ENCODE peak calls at places on chromosomes 7 and 10, in four cellular contexts. I is activated CD4-positive, CD25-positive, alpha-beta regulatory T cell; S is Calu3; R is right atrium auricular region. K is an unnamed sample.

GRCh38 chr10:70657036-70657435 is 15.3 kb upstream of the ADAMTS14 start:
- DNase-seq in R (no peak), S (no peak), I (no peak), K (peak; percentile 3)

GRCh38 chr10:102009801-102010425 is 46.1 kb downstream of the ARMH3 start:
- DNase-seq in I (no peak), R (peak; percentile 63), S (peak; percentile 45), K (no peak)

GRCh38 chr7:23759556-23760391 is 49.8 kb downstream of the STK31 start:
- DNase-seq in S (peak; percentile 56), I (no peak), R (no peak), K (no peak)

GRCh38 chr7:142685877-142686508 is 63.3 kb upstream of the PRSS1 start:
- DNase-seq in I (no peak), R (no peak), S (no peak), K (no peak)

GRCh38 chr10:78184851-78185692 is 151.4 kb downstream of the RPS24 start:
- DNase-seq in I (no peak), R (no peak), S (no peak), K (no peak)

GRCh38 chr10:43237128-43237527 is 29.7 kb downstream of the RASGEF1A start:
- DNase-seq in S (no peak), I (no peak), R (no peak), K (no peak)

GRCh38 chr10:15482168-15482567 is 111.1 kb upstream of the FAM171A1 start:
- DNase-seq in S (no peak), R (no peak), I (no peak), K (no peak)

GRCh38 chr10:102675887-102676616 is 31.8 kb downstream of the TRIM8 start:
- DNase-seq in R (no peak), I (no peak), S (no peak), K (no peak)

GRCh38 chr7:141381794-141382453 is 169.3 kb upstream of the AGK start:
- DNase-seq in S (no peak), R (no peak), I (no peak), K (no peak)

GRCh38 chr7:134865001-134865845 is 85.8 kb downstream of the CALD1 start:
- DNase-seq in S (no peak), R (no peak), I (no peak), K (no peak)

GRCh38 chr10:13758302-13758701 is 171.5 kb downstream of the PRPF18 start:
- DNase-seq in R (no peak), S (peak; percentile 20), I (no peak), K (no peak)

GRCh38 chr7:18700147-18700546 is 204.6 kb downstream of the HDAC9 start:
- DNase-seq in I (no peak), S (peak; percentile 14), R (no peak), K (peak; percentile 14)

GRCh38 chr7:111027396-111027795 is 63.5 kb upstream of the LRRN3 start:
- DNase-seq in S (no peak), R (no peak), I (no peak), K (no peak)

GRCh38 chr10:71267508-71268240 is 51.4 kb upstream of the SLC29A3 start:
- DNase-seq in I (no peak), R (no peak), S (no peak), K (no peak)